ENCODE peak calls at places on chromosomes 2 and 18, in six cellular contexts. R is upper lobe of left lung, N is endothelial cell of umbilical vein, Q is breast epithelium, D is GM23338, H is transverse colon. P is an unnamed sample.

GRCh38 chr2:80822999-80823398 is 518.4 kb upstream of the LRRTM1 start:
- DNase-seq in D (no peak), H (no peak), R (no peak), N (no peak), Q (no peak), P (no peak)

GRCh38 chr2:407630-408029 is 119.7 kb upstream of the ALKAL2 start:
- DNase-seq in N (no peak), Q (no peak), H (no peak), D (no peak), R (no peak), P (no peak)

GRCh38 chr18:7784171-7784570 is 217.1 kb downstream of the PTPRM start:
- DNase-seq in Q (no peak), D (peak), R (no peak), N (no peak), H (no peak), P (no peak)

GRCh38 chr18:78801011-78801410 is 178.6 kb upstream of the SALL3 start:
- DNase-seq in Q (no peak), N (no peak), D (no peak), H (no peak), R (no peak), P (peak)

GRCh38 chr2:40751981-40752380 is 300.1 kb upstream of the SLC8A1 start:
- DNase-seq in N (no peak), Q (no peak), R (no peak), H (no peak), D (no peak), P (no peak)

GRCh38 chr2:160229591-160229990 is 29.5 kb upstream of the ITGB6 start:
- DNase-seq in H (no peak), N (peak), R (no peak), D (no peak), Q (no peak), P (no peak)

GRCh38 chr2:153487993-153488562 is 9.5 kb upstream of the RPRM start:
- DNase-seq in R (no peak), N (no peak), H (no peak), D (no peak), Q (no peak), P (no peak)

GRCh38 chr2:40184551-40184950 is 267.3 kb downstream of the SLC8A1 start:
- DNase-seq in N (no peak), Q (no peak), R (no peak), D (no peak), H (no peak), P (no peak)

GRCh38 chr2:204503869-204504268 is 41.4 kb upstream of the PARD3B start:
- DNase-seq in N (no peak), D (no peak), R (no peak), Q (no peak), H (no peak), P (no peak)

GRCh38 chr2:105560157-105560556 is 161.3 kb upstream of the FHL2 start:
- DNase-seq in R (no peak), Q (no peak), D (no peak), H (no peak), N (no peak), P (no peak)

DNA sequence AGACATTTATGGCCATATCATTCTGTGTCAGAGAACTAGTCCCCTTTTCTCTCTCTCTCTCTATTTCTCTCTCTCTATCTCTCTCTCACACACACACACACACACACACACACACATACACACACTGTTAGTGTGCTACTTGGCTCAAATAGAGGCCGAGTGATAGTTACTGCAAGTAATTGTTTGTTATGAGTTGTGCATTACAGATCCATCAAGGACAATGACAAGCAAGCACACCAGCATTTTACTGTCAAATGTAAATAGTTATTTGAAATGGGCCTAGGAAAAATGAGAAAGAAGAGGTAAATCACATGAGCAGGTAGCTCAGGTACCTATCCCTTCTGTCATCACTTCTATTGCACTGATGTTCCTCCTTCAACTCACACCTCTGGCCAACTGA is 122.4 kb upstream of the CDH7 start:
- DNase-seq in H (no peak), R (no peak), N (no peak), Q (no peak), D (no peak), P (no peak)
- TF ChIP-seq POLR2AphosphoS5 in H (no peak), R (no peak), N (no peak), Q (no peak), D (no peak), P (no peak)

GRCh38 chr18:13570216-13570615 is 156.1 kb downstream of the FAM210A start:
- DNase-seq in R (no peak), D (no peak), Q (no peak), H (no peak), N (no peak), P (no peak)
- TF ChIP-seq POLR2AphosphoS5 in R (no peak), D (no peak), Q (no peak), H (no peak), N (no peak), P (no peak)

GRCh38 chr2:226121339-226121738 is 678.3 kb downstream of the IRS1 start:
- DNase-seq in R (no peak), N (no peak), Q (no peak), H (no peak), D (no peak), P (no peak)

GRCh38 chr2:226117506-226118065 is 682.0 kb downstream of the IRS1 start:
- DNase-seq in N (no peak), H (no peak), D (no peak), R (no peak), Q (no peak), P (no peak)

GRCh38 chr2:226115832-226116200 is 683.8 kb downstream of the IRS1 start:
- DNase-seq in Q (no peak), H (no peak), R (no peak), N (no peak), D (peak), P (no peak)

GRCh38 chr2:226116346-226116745 is 683.3 kb downstream of the IRS1 start:
- DNase-seq in N (no peak), H (no peak), Q (no peak), R (no peak), D (no peak), P (no peak)

GRCh38 chr2:226118471-226119429 is 680.9 kb downstream of the IRS1 start:
- DNase-seq in D (peak), R (no peak), Q (no peak), N (no peak), H (no peak), P (no peak)
- TF ChIP-seq POLR2AphosphoS5 in D (no peak), R (no peak), Q (peak), N (no peak), H (peak), P (no peak)

GRCh38 chr2:67311536-67311935 is 85.6 kb upstream of the ETAA1 start:
- DNase-seq in D (no peak), N (peak), Q (no peak), H (no peak), R (no peak), P (no peak)
- TF ChIP-seq POLR2AphosphoS5 in D (no peak), N (no peak), Q (no peak), H (no peak), R (no peak), P (no peak)

DNA sequence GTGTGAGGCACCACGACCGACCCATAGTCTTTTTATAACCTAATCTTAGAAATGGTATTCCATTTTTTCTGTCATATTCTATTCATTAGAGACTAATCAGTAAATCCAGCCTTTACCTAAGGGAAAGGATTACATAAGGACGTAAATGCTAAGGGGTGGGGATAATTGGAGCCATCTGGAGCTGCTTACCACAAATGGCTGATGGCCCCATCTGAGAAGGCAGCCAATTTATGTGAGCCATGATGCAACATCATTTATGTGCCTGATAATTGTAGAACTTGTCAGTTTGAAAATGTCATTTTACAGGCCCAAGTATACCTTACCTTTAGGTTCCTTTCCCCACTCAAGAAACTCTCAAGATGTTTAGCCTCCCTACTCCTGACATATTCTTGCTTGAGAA is 44.0 kb downstream of the ARHGEF33 start:
- DNase-seq in D (no peak), Q (no peak), N (no peak), R (no peak), H (no peak), P (no peak)
- TF ChIP-seq POLR2AphosphoS5 in D (no peak), Q (no peak), N (no peak), R (no peak), H (no peak), P (no peak)

P was measured in spleen.